ENCODE peak calls at places on chromosomes 16 and 17, in seven cellular contexts. Q, Z, I, L, D, J and P are unnamed samples.

GRCh38 chr16:87602821-87603683 is 744 bp downstream of the JPH3 start:
- DNase-seq in Q (no peak), Z (peak), I (no peak), L (no peak), D (no peak), J (no peak), P (peak)

GRCh38 chr16:81324808-81325207 is 10.0 kb downstream of the GAN start:
- DNase-seq in Q (no peak), Z (no peak), I (no peak), L (no peak), D (no peak), J (no peak), P (no peak)

GRCh38 chr16:2284797-2285576 is 17.1 kb upstream of the RNPS1 start:
- DNase-seq in Q (no peak), Z (no peak), I (no peak), L (no peak), D (no peak), J (no peak), P (no peak)

GRCh38 chr16:81804134-81804610 is 25.1 kb downstream of the PLCG2 start:
- DNase-seq in Q (no peak), Z (no peak), I (no peak), L (no peak), D (no peak), J (no peak), P (no peak)

GRCh38 chr16:48536600-48537200 is 73.3 kb downstream of the N4BP1 start:
- DNase-seq in Q (no peak), Z (no peak), I (no peak), L (no peak), D (no peak), J (peak), P (no peak)

GRCh38 chr17:28008526-28008925 is 34.0 kb upstream of the NLK start:
- DNase-seq in Q (peak), Z (peak), I (peak), L (peak), D (peak), J (peak), P (peak)

GRCh38 chr16:4263504-4264436 is 9.1 kb downstream of the TFAP4 start:
- DNase-seq in Q (peak), Z (peak), I (peak), L (peak), D (no peak), J (peak), P (peak)

GRCh38 chr16:30032083-30032819 is 1.2 kb upstream of the TLCD3B start:
- DNase-seq in Q (peak), Z (peak), I (peak), L (peak), D (peak), J (peak), P (peak)

GRCh38 chr17:57045868-57046671 is 39.0 kb upstream of the AKAP1 start:
- DNase-seq in Q (peak), Z (no peak), I (no peak), L (no peak), D (no peak), J (peak), P (no peak)

GRCh38 chr16:2194852-2195315 is 1.5 kb downstream of the CASKIN1 start:
- DNase-seq in Q (peak), Z (peak), I (peak), L (peak), D (no peak), J (peak), P (no peak)

GRCh38 chr16:85448557-85449194 is 164.4 kb upstream of the GSE1 start:
- DNase-seq in Q (no peak), Z (no peak), I (no peak), L (no peak), D (no peak), J (no peak), P (no peak)

GRCh38 chr16:55052335-55053070 is 121.8 kb downstream of the IRX5 start:
- DNase-seq in Q (no peak), Z (no peak), I (no peak), L (no peak), D (no peak), J (no peak), P (no peak)

GRCh38 chr17:45368661-45369060 is 51.8 kb upstream of the MAP3K14 start:
- DNase-seq in Q (no peak), Z (no peak), I (peak), L (peak), D (no peak), J (no peak), P (no peak)

GRCh38 chr17:41537614-41537954 is 9.5 kb upstream of the KRT19 start:
- DNase-seq in Q (no peak), Z (no peak), I (no peak), L (no peak), D (no peak), J (no peak), P (no peak)

GRCh38 chr17:44219636-44220210 is at the start of gene UBTF:
- DNase-seq in Q (peak), Z (peak), I (peak), L (peak), D (no peak), J (peak), P (peak)

GRCh38 chr17:81427446-81428120 is 32.3 kb downstream of the BAHCC1 start:
- DNase-seq in Q (no peak), Z (no peak), I (no peak), L (no peak), D (no peak), J (no peak), P (no peak)

DNA sequence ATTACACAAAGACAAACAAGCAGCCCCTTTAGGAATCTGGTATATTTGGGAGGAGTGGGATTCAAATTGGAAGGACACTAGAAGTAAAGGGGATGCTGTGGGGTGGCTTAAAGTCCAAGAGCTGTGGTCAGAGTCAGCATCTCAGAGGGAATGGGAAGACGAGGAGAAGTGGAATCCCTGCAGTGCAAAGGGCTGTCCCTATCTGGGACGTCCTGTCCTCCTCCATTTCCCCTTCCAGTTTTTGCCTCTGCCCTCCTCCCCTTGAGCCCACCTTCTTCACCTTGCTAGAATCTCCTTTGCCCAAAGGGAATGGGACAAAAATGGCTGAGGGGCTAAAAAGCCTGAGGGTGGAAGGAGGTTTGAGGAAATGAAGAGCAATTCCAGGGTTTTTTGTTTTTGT is 4.2 kb upstream of the PLXDC1 start:
- DNase-seq in Q (no peak), Z (no peak), I (no peak), L (no peak), D (no peak), J (peak), P (no peak)
- H2BK120ac ChIP-seq in Q (no peak), Z (no peak), I (no peak), L (no peak), D (no peak), J (no peak), P (no peak)

GRCh38 chr16:67151431-67152097 is 766 bp upstream of the B3GNT9 start:
- DNase-seq in Q (no peak), Z (peak), I (no peak), L (peak), D (no peak), J (peak), P (no peak)

GRCh38 chr16:67156146-67156844 is 3.4 kb downstream of the TRADD start:
- DNase-seq in Q (peak), Z (no peak), I (no peak), L (no peak), D (no peak), J (no peak), P (no peak)

GRCh38 chr16:67157106-67157748 is 2.5 kb downstream of the TRADD start:
- DNase-seq in Q (no peak), Z (no peak), I (no peak), L (no peak), D (no peak), J (no peak), P (no peak)

GRCh38 chr16:67155305-67156145 is 4.2 kb downstream of the TRADD start:
- DNase-seq in Q (peak), Z (peak), I (peak), L (peak), D (no peak), J (peak), P (peak)

GRCh38 chr16:67154578-67155304 is 3.9 kb upstream of the B3GNT9 start:
- DNase-seq in Q (peak), Z (no peak), I (no peak), L (no peak), D (no peak), J (no peak), P (no peak)
- H2BK120ac ChIP-seq in Q (no peak), Z (no peak), I (no peak), L (no peak), D (no peak), J (no peak), P (no peak)

GRCh38 chr17:63836811-63837210 is 5.7 kb downstream of the SMARCD2 start:
- DNase-seq in Q (no peak), Z (no peak), I (no peak), L (no peak), D (no peak), J (no peak), P (no peak)
- H2BK120ac ChIP-seq in Q (no peak), Z (no peak), I (no peak), L (no peak), D (no peak), J (no peak), P (no peak)

DNA sequence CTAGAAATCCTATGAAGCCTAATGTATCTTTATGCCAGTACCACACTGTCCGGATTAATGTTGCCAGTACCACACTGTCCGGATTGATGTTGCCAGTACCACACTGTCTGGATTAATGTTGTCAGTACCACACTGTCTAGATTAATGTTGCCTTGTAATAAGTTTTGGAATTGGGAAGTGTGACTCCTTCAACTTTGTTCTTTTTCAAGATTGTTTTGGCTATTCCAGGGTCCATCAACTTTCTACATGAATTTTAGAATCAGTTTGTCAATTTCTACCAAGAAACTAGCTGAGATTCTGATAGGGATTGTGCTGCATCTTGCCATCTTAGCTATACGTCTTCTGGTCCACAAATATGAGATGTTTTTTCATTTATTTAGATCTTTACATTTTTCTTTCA is 68.7 kb downstream of the TBX4 start:
- DNase-seq in Q (no peak), Z (no peak), I (no peak), L (no peak), D (no peak), J (no peak), P (no peak)
- H2BK120ac ChIP-seq in Q (no peak), Z (no peak), I (no peak), L (no peak), D (no peak), J (no peak), P (no peak)

DNA sequence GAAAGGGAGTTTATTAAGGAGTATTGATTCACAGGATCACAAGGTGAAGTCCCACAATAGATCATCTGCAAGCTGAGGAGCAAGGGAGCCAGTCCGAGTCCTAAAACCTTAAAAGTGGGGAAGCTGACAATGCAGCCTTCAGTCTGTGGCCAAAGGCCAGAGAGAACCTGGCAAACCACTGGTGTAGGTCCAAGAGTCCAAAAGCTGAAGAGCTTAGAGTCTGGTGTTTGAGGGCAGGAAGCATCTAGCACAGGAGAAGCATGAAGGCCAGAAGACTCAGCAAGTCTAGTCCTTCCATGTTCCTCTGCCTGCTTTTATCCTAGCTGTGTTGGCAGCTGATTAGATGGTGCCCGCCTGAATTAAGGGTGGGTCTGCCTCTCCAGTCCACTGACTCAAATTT is 193.0 kb downstream of the KIF2B start:
- DNase-seq in Q (no peak), Z (no peak), I (no peak), L (no peak), D (no peak), J (no peak), P (no peak)
- H2BK120ac ChIP-seq in Q (no peak), Z (no peak), I (no peak), L (no peak), D (no peak), J (no peak), P (no peak)